ENCODE peak calls at places on chromosomes 6 and 20, in nine cellular contexts. Z, X, I, U, S, K, A, Y and E are unnamed samples.
A peak's percentile ranks its signal among the peaks of the same experiment; 100 is the strongest.

GRCh38 chr6:111013144-111013905 is 31.5 kb downstream of the RPF2 start:
- DNase-seq in Z (no peak), X (no peak), I (peak; percentile 25), U (no peak), S (no peak), K (no peak), A (no peak), Y (no peak), E (no peak)

GRCh38 chr6:131770776-131771175 is 37.0 kb upstream of the ENPP1 start:
- DNase-seq in Z (no peak), X (no peak), I (no peak), U (no peak), S (no peak), K (no peak), A (no peak), Y (no peak), E (no peak)

GRCh38 chr6:35049885-35050284 is 91.3 kb downstream of the TCP11 start:
- DNase-seq in Z (no peak), X (no peak), I (no peak), U (no peak), S (no peak), K (peak; percentile 13), A (no peak), Y (no peak), E (no peak)

GRCh38 chr6:106757267-106757666 is 127.9 kb downstream of the QRSL1 start:
- DNase-seq in Z (no peak), X (no peak), I (no peak), U (no peak), S (no peak), K (no peak), A (no peak), Y (peak; percentile 14), E (no peak)

GRCh38 chr6:22025468-22026159 is 271.2 kb downstream of the PRL start:
- DNase-seq in Z (peak; percentile 5), X (peak; percentile 91), I (no peak), U (no peak), S (peak; percentile 10), K (peak; percentile 71), A (no peak), Y (no peak), E (no peak)

GRCh38 chr6:18148304-18149025 is 6.4 kb downstream of the TPMT start:
- DNase-seq in Z (no peak), X (peak; percentile 62), I (no peak), U (no peak), S (no peak), K (no peak), A (no peak), Y (no peak), E (no peak)

GRCh38 chr20:327946-328563 is 2.7 kb downstream of the SOX12 start:
- DNase-seq in Z (no peak), X (no peak), I (no peak), U (no peak), S (no peak), K (no peak), A (no peak), Y (no peak), E (no peak)

GRCh38 chr6:132684267-132684666 is 25.3 kb upstream of the TAAR1 start:
- DNase-seq in Z (no peak), X (no peak), I (no peak), U (no peak), S (no peak), K (no peak), A (no peak), Y (no peak), E (no peak)

GRCh38 chr6:25277857-25278256 is 1.3 kb upstream of the CARMIL1 start:
- DNase-seq in Z (no peak), X (no peak), I (no peak), U (no peak), S (no peak), K (no peak), A (no peak), Y (no peak), E (no peak)

GRCh38 chr6:41640436-41640835 is 2.2 kb downstream of the MDFI start:
- DNase-seq in Z (no peak), X (no peak), I (no peak), U (no peak), S (no peak), K (no peak), A (no peak), Y (no peak), E (no peak)

GRCh38 chr6:77650098-77650663 is 2.7 kb upstream of the MEI4 start:
- DNase-seq in Z (peak; percentile 30), X (no peak), I (no peak), U (peak; percentile 31), S (no peak), K (no peak), A (peak; percentile 1), Y (no peak), E (no peak)

GRCh38 chr6:7106752-7107577 is 796 bp upstream of the RREB1 start:
- DNase-seq in Z (peak; percentile 82), X (no peak), I (peak; percentile 92), U (peak; percentile 75), S (peak; percentile 45), K (no peak), A (peak; percentile 57), Y (no peak), E (peak; percentile 63)